ENCODE peak calls at places on chromosome 16, in six cellular contexts. X is ELF-1, V is esophagus muscularis mucosa, M is T follicular helper cell, J is T-helper 2 cell, W is neural progenitor cell. E is an unnamed sample.

GRCh38 chr16:15857779-15858560 is 1.1 kb upstream of the MYH11 start:
- DNase-seq in X (peak), V (no peak), M (no peak), J (no peak), W (peak), E (no peak)

GRCh38 chr16:27230562-27230991 is 27.3 kb downstream of the KDM8 start:
- DNase-seq in X (no peak), V (no peak), M (peak), J (peak), W (no peak), E (peak)

GRCh38 chr16:30637952-30638351 is 12.8 kb upstream of the PRR14 start:
- DNase-seq in X (peak), V (no peak), M (no peak), J (no peak), W (peak), E (no peak)

GRCh38 chr16:17360810-17361209 is 110.0 kb downstream of the XYLT1 start:
- DNase-seq in X (no peak), V (no peak), M (no peak), J (no peak), W (no peak), E (no peak)

GRCh38 chr16:20875358-20875656 is 24.9 kb downstream of the DCUN1D3 start:
- DNase-seq in X (no peak), V (no peak), M (no peak), J (no peak), W (no peak), E (no peak)

GRCh38 chr16:67729636-67730248 is 10.6 kb upstream of the GFOD2 start:
- DNase-seq in X (no peak), V (no peak), M (no peak), J (no peak), W (no peak), E (no peak)

GRCh38 chr16:15542261-15542660 is 100.7 kb downstream of the MARF1 start:
- DNase-seq in X (peak), V (no peak), M (no peak), J (no peak), W (no peak), E (no peak)

GRCh38 chr16:27302126-27302525 is 11.6 kb upstream of the IL4R start:
- DNase-seq in X (no peak), V (no peak), M (no peak), J (no peak), W (no peak), E (no peak)

GRCh38 chr16:56369202-56369601 is 56.1 kb downstream of the AMFR start:
- DNase-seq in X (no peak), V (no peak), M (no peak), J (no peak), W (no peak), E (no peak)

GRCh38 chr16:87236516-87237115 is 80.6 kb downstream of the C16orf95 start:
- DNase-seq in X (no peak), V (no peak), M (no peak), J (no peak), W (no peak), E (no peak)

GRCh38 chr16:8614435-8615029 is 7.0 kb upstream of the METTL22 start:
- DNase-seq in X (no peak), V (no peak), M (no peak), J (no peak), W (no peak), E (no peak)

GRCh38 chr16:52914428-52914827 is 138.3 kb downstream of the CHD9NB start:
- DNase-seq in X (no peak), V (no peak), M (no peak), J (no peak), W (no peak), E (no peak)

GRCh38 chr16:54136276-54136625 is 150.3 kb downstream of the IRX3 start:
- DNase-seq in X (peak), V (no peak), M (no peak), J (no peak), W (no peak), E (no peak)

GRCh38 chr16:84484579-84485254 is 19.7 kb downstream of the MEAK7 start:
- DNase-seq in X (peak), V (no peak), M (no peak), J (no peak), W (peak), E (no peak)

GRCh38 chr16:2022723-2023097 is 3.1 kb downstream of the NPW start:
- DNase-seq in X (peak), V (no peak), M (no peak), J (no peak), W (peak), E (no peak)

GRCh38 chr16:67208525-67208896 is 9.6 kb downstream of the ELMO3 start:
- DNase-seq in X (no peak), V (no peak), M (no peak), J (no peak), W (no peak), E (no peak)

GRCh38 chr16:2786061-2786825 is 1.1 kb downstream of the PRSS33 start:
- DNase-seq in X (no peak), V (no peak), M (no peak), J (no peak), W (no peak), E (peak)

GRCh38 chr16:1364510-1364909 is 12.8 kb downstream of the GNPTG start:
- DNase-seq in X (no peak), V (no peak), M (no peak), J (no peak), W (no peak), E (no peak)

GRCh38 chr16:75789237-75789636 is 62.9 kb upstream of the CPHXL start:
- DNase-seq in X (peak), V (no peak), M (no peak), J (no peak), W (peak), E (no peak)

GRCh38 chr16:17364319-17365210 is 106.2 kb downstream of the XYLT1 start:
- DNase-seq in X (no peak), V (no peak), M (peak), J (peak), W (no peak), E (no peak)

GRCh38 chr16:90046971-90047713 is 27.9 kb upstream of the DBNDD1 start:
- DNase-seq in X (peak), V (no peak), M (no peak), J (peak), W (peak), E (peak)

GRCh38 chr16:55152875-55153390 is 171.1 kb upstream of the IRX6 start:
- DNase-seq in X (no peak), V (no peak), M (no peak), J (no peak), W (no peak), E (no peak)

GRCh38 chr16:68499011-68499410 is 40.1 kb upstream of the ZFP90 start:
- DNase-seq in X (no peak), V (no peak), M (no peak), J (no peak), W (no peak), E (peak)

GRCh38 chr16:52004343-52004742 is 542.6 kb downstream of the TOX3 start:
- DNase-seq in X (no peak), V (no peak), M (no peak), J (no peak), W (no peak), E (no peak)

GRCh38 chr16:66238696-66239095 is 127.8 kb upstream of the CDH5 start:
- DNase-seq in X (no peak), V (no peak), M (no peak), J (no peak), W (no peak), E (no peak)

GRCh38 chr16:29984137-29984763 is 10.6 kb downstream of the TAOK2 start:
- DNase-seq in X (no peak), V (no peak), M (no peak), J (no peak), W (no peak), E (peak)

GRCh38 chr16:73350707-73351452 is 303.0 kb upstream of the ZFHX3 start:
- DNase-seq in X (no peak), V (no peak), M (no peak), J (no peak), W (peak), E (no peak)

GRCh38 chr16:85386467-85387170 is 226.5 kb upstream of the GSE1 start:
- DNase-seq in X (no peak), V (no peak), M (no peak), J (no peak), W (no peak), E (peak)

GRCh38 chr16:77273815-77274214 is 74.6 kb downstream of the SYCE1L start:
- DNase-seq in X (no peak), V (no peak), M (no peak), J (no peak), W (no peak), E (no peak)

GRCh38 chr16:71895679-71896385 is 501 bp downstream of the IST1 start:
- DNase-seq in X (no peak), V (no peak), M (peak), J (peak), W (peak), E (peak)

GRCh38 chr16:87047221-87048037 is 269.8 kb downstream of the C16orf95 start:
- DNase-seq in X (peak), V (no peak), M (no peak), J (no peak), W (no peak), E (no peak)

GRCh38 chr16:85083051-85083639 is 29.1 kb downstream of the CIBAR2 start:
- DNase-seq in X (peak), V (no peak), M (no peak), J (no peak), W (peak), E (no peak)

GRCh38 chr16:30797670-30798309 is 10.8 kb upstream of the ZNF629 start:
- DNase-seq in X (no peak), V (no peak), M (no peak), J (no peak), W (peak), E (no peak)

E was measured in lower lobe of right lung.